ENCODE peak calls at places on chromosomes 7 and 10, in seven cellular contexts. One of them, this sample, is unnamed.
A peak's percentile ranks its signal among the peaks of the same experiment; 100 is the strongest.

GRCh38 chr7:121904120-121904519 is 31.2 kb downstream of the PTPRZ1 start:
- DNase-seq in heart right ventricle: no peak
- DNase-seq in PC-9: no peak
- DNase-seq in aorta: no peak
- DNase-seq in HCT116: no peak
- DNase-seq in cardiac muscle cell: no peak
- DNase-seq in neuronal stem cell: no peak
- DNase-seq in this sample: no peak

GRCh38 chr7:48628950-48629349 is 295.4 kb upstream of the CDC14C start:
- DNase-seq in heart right ventricle: peak; percentile 12
- DNase-seq in PC-9: no peak
- DNase-seq in aorta: no peak
- DNase-seq in HCT116: no peak
- DNase-seq in cardiac muscle cell: peak; percentile 22
- DNase-seq in neuronal stem cell: no peak
- DNase-seq in this sample: no peak

GRCh38 chr7:50312589-50313162 is 8.2 kb downstream of the IKZF1 start:
- DNase-seq in heart right ventricle: no peak
- DNase-seq in PC-9: no peak
- DNase-seq in aorta: no peak
- DNase-seq in HCT116: no peak
- DNase-seq in cardiac muscle cell: no peak
- DNase-seq in neuronal stem cell: no peak
- DNase-seq in this sample: no peak

GRCh38 chr7:70072220-70072619 is 473.9 kb downstream of the AUTS2 start:
- DNase-seq in heart right ventricle: no peak
- DNase-seq in PC-9: no peak
- DNase-seq in aorta: no peak
- DNase-seq in HCT116: no peak
- DNase-seq in cardiac muscle cell: peak; percentile 87
- DNase-seq in neuronal stem cell: no peak
- DNase-seq in this sample: no peak

GRCh38 chr10:1754506-1755177 is 17.3 kb upstream of the ADARB2 start:
- DNase-seq in heart right ventricle: no peak
- DNase-seq in PC-9: no peak
- DNase-seq in aorta: no peak
- DNase-seq in HCT116: no peak
- DNase-seq in cardiac muscle cell: peak; percentile 8
- DNase-seq in neuronal stem cell: peak; percentile 38
- DNase-seq in this sample: no peak

GRCh38 chr7:10684606-10685005 is 289.1 kb upstream of the PHF14 start:
- DNase-seq in heart right ventricle: no peak
- DNase-seq in PC-9: no peak
- DNase-seq in aorta: no peak
- DNase-seq in HCT116: no peak
- DNase-seq in cardiac muscle cell: no peak
- DNase-seq in neuronal stem cell: no peak
- DNase-seq in this sample: no peak

GRCh38 chr10:1657500-1657899 is 79.8 kb downstream of the ADARB2 start:
- DNase-seq in heart right ventricle: no peak
- DNase-seq in PC-9: no peak
- DNase-seq in aorta: no peak
- DNase-seq in HCT116: no peak
- DNase-seq in cardiac muscle cell: no peak
- DNase-seq in neuronal stem cell: no peak
- DNase-seq in this sample: no peak

GRCh38 chr10:69179089-69179742 is 818 bp upstream of the SUPV3L1 start:
- DNase-seq in heart right ventricle: no peak
- DNase-seq in PC-9: no peak
- DNase-seq in aorta: no peak
- DNase-seq in HCT116: no peak
- DNase-seq in cardiac muscle cell: no peak
- DNase-seq in neuronal stem cell: no peak
- DNase-seq in this sample: no peak

GRCh38 chr10:35635576-35635975 is 6.5 kb downstream of the FZD8 start:
- DNase-seq in heart right ventricle: peak; percentile 48
- DNase-seq in PC-9: no peak
- DNase-seq in aorta: no peak
- DNase-seq in HCT116: peak; percentile 57
- DNase-seq in cardiac muscle cell: peak; percentile 81
- DNase-seq in neuronal stem cell: peak; percentile 62
- DNase-seq in this sample: peak; percentile 67

GRCh38 chr7:18788026-18788425 is 292.5 kb downstream of the HDAC9 start:
- DNase-seq in heart right ventricle: no peak
- DNase-seq in PC-9: no peak
- DNase-seq in aorta: no peak
- DNase-seq in HCT116: no peak
- DNase-seq in cardiac muscle cell: no peak
- DNase-seq in neuronal stem cell: no peak
- DNase-seq in this sample: no peak

GRCh38 chr7:151192002-151192539 is 5.0 kb upstream of the ASB10 start:
- DNase-seq in heart right ventricle: no peak
- DNase-seq in PC-9: no peak
- DNase-seq in aorta: no peak
- DNase-seq in HCT116: no peak
- DNase-seq in cardiac muscle cell: no peak
- DNase-seq in neuronal stem cell: no peak
- DNase-seq in this sample: no peak

GRCh38 chr10:122656741-122657140 is 42.9 kb downstream of the C10orf120 start:
- DNase-seq in heart right ventricle: no peak
- DNase-seq in PC-9: no peak
- DNase-seq in aorta: no peak
- DNase-seq in HCT116: no peak
- DNase-seq in cardiac muscle cell: no peak
- DNase-seq in neuronal stem cell: no peak
- DNase-seq in this sample: no peak

GRCh38 chr10:35335133-35335532 is 1.2 kb upstream of the CCNY start:
- DNase-seq in heart right ventricle: no peak
- DNase-seq in PC-9: peak; percentile 62
- DNase-seq in aorta: no peak
- DNase-seq in HCT116: no peak
- DNase-seq in cardiac muscle cell: no peak
- DNase-seq in neuronal stem cell: no peak
- DNase-seq in this sample: no peak

GRCh38 chr10:124522903-124523260 is 61.3 kb downstream of the LHPP start:
- DNase-seq in heart right ventricle: no peak
- DNase-seq in PC-9: no peak
- DNase-seq in aorta: no peak
- DNase-seq in HCT116: no peak
- DNase-seq in cardiac muscle cell: no peak
- DNase-seq in neuronal stem cell: no peak
- DNase-seq in this sample: no peak

GRCh38 chr7:79124331-79124730 is 329.1 kb downstream of the MAGI2 start:
- DNase-seq in heart right ventricle: no peak
- DNase-seq in PC-9: no peak
- DNase-seq in aorta: no peak
- DNase-seq in HCT116: no peak
- DNase-seq in cardiac muscle cell: no peak
- DNase-seq in neuronal stem cell: no peak
- DNase-seq in this sample: no peak

GRCh38 chr7:100208911-100209408 is 10.8 kb upstream of the PVRIG start:
- DNase-seq in heart right ventricle: no peak
- DNase-seq in PC-9: no peak
- DNase-seq in aorta: no peak
- DNase-seq in HCT116: no peak
- DNase-seq in cardiac muscle cell: no peak
- DNase-seq in neuronal stem cell: no peak
- DNase-seq in this sample: no peak

GRCh38 chr7:151711906-151712771 is 164.8 kb downstream of the PRKAG2 start:
- DNase-seq in heart right ventricle: no peak
- DNase-seq in PC-9: no peak
- DNase-seq in aorta: no peak
- DNase-seq in HCT116: no peak
- DNase-seq in cardiac muscle cell: no peak
- DNase-seq in neuronal stem cell: no peak
- DNase-seq in this sample: peak; percentile 92

GRCh38 chr10:94104316-94105060 is 110.8 kb downstream of the PLCE1 start:
- DNase-seq in heart right ventricle: no peak
- DNase-seq in PC-9: no peak
- DNase-seq in aorta: no peak
- DNase-seq in HCT116: no peak
- DNase-seq in cardiac muscle cell: no peak
- DNase-seq in neuronal stem cell: no peak
- DNase-seq in this sample: no peak

GRCh38 chr7:3266240-3266639 is 34.8 kb upstream of the SDK1 start:
- DNase-seq in heart right ventricle: no peak
- DNase-seq in PC-9: no peak
- DNase-seq in aorta: no peak
- DNase-seq in HCT116: no peak
- DNase-seq in cardiac muscle cell: no peak
- DNase-seq in neuronal stem cell: no peak
- DNase-seq in this sample: no peak

GRCh38 chr7:137325927-137326326 is 17.6 kb downstream of the PTN start:
- DNase-seq in heart right ventricle: no peak
- DNase-seq in PC-9: no peak
- DNase-seq in aorta: no peak
- DNase-seq in HCT116: no peak
- DNase-seq in cardiac muscle cell: no peak
- DNase-seq in neuronal stem cell: no peak
- DNase-seq in this sample: no peak

GRCh38 chr10:33484787-33485186 is 150.3 kb upstream of the NRP1 start:
- DNase-seq in heart right ventricle: no peak
- DNase-seq in PC-9: no peak
- DNase-seq in aorta: no peak
- DNase-seq in HCT116: no peak
- DNase-seq in cardiac muscle cell: no peak
- DNase-seq in neuronal stem cell: no peak
- DNase-seq in this sample: no peak

GRCh38 chr7:87784424-87784823 is 91.7 kb downstream of the SLC25A40 start:
- DNase-seq in heart right ventricle: no peak
- DNase-seq in PC-9: no peak
- DNase-seq in aorta: no peak
- DNase-seq in HCT116: no peak
- DNase-seq in cardiac muscle cell: no peak
- DNase-seq in neuronal stem cell: no peak
- DNase-seq in this sample: no peak

GRCh38 chr7:41940760-41941343 is 238.0 kb upstream of the INHBA start:
- DNase-seq in heart right ventricle: peak; percentile 68
- DNase-seq in PC-9: peak; percentile 69
- DNase-seq in aorta: peak; percentile 71
- DNase-seq in HCT116: peak; percentile 32
- DNase-seq in cardiac muscle cell: peak; percentile 84
- DNase-seq in neuronal stem cell: peak; percentile 71
- DNase-seq in this sample: peak; percentile 58

GRCh38 chr7:41943098-41943577 is 240.2 kb upstream of the INHBA start:
- DNase-seq in heart right ventricle: peak; percentile 76
- DNase-seq in PC-9: peak; percentile 54
- DNase-seq in aorta: peak; percentile 85
- DNase-seq in HCT116: peak; percentile 21
- DNase-seq in cardiac muscle cell: peak; percentile 87
- DNase-seq in neuronal stem cell: peak; percentile 75
- DNase-seq in this sample: peak; percentile 84

GRCh38 chr7:41938371-41938770 is 235.5 kb upstream of the INHBA start:
- DNase-seq in heart right ventricle: no peak
- DNase-seq in PC-9: no peak
- DNase-seq in aorta: no peak
- DNase-seq in HCT116: no peak
- DNase-seq in cardiac muscle cell: no peak
- DNase-seq in neuronal stem cell: no peak
- DNase-seq in this sample: no peak

DNA sequence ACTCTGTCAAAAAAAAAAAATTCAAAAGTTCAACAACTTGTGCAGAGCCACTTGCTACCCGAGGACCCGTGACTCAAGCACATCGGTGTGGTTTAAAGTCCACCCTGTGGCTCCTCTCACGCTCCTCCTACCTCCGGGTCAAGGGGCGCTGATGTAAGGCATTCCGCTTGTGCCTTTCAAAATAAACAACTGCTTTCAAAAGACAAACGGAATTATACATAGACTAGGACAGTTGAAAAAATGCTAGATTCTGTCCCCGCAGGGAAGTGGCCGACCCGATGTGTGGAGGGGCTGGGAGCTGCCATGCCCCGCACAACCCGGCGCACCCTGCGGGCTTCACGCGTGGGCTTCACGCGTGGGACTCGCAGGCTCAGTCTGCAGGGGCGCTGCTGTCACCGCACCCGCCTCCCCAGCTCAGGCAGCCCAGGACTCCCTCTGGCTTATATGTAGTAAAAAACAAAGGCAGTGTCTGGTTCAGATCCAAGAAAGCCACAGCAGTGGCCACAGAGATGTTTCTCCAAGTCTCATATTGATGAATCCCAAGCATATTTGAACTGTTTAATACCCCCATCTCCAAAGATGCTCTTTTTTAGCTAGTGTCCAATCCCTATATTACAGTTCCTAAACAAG is 239.7 kb upstream of the INHBA start:
- DNase-seq in heart right ventricle: no peak
- DNase-seq in PC-9: no peak
- DNase-seq in aorta: no peak
- DNase-seq in HCT116: no peak
- DNase-seq in cardiac muscle cell: no peak
- DNase-seq in neuronal stem cell: no peak
- DNase-seq in this sample: peak; percentile 80
- H3K4me3 ChIP-seq in heart right ventricle: no peak overlapping the region
- H3K4me3 ChIP-seq in PC-9: no peak overlapping the region
- H3K4me3 ChIP-seq in aorta: no peak overlapping the region
- H3K4me3 ChIP-seq in HCT116: no peak overlapping the region
- H3K4me3 ChIP-seq in cardiac muscle cell: no peak overlapping the region
- H3K4me3 ChIP-seq in neuronal stem cell: no peak overlapping the region
- H3K4me3 ChIP-seq in this sample: peak overlapping the region; percentile 30

DNA sequence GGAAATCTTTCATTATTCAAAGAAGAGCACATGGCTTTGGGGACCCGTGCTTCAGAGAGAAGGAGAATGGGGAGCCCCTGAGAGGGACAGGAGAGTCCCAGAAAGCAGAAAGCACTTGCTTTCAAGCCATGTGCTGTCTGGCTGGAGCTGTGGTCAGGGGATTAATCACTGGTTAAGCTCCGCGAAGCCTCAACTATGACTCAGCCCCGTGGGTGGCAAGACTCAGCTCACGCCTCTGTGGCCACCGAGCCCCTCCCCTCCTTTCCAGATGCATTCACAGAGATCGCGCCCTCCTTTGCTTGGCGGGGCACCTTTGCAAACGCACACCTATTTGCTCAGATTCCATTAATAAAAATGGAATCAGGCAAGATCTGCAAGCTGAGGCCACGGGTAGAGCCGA is 202.9 kb upstream of the TCERG1L start:
- DNase-seq in heart right ventricle: no peak
- DNase-seq in PC-9: no peak
- DNase-seq in aorta: no peak
- DNase-seq in HCT116: no peak
- DNase-seq in cardiac muscle cell: no peak
- DNase-seq in neuronal stem cell: peak; percentile 12
- DNase-seq in this sample: no peak
- H3K9me3 ChIP-seq in heart right ventricle: peaks cover 13% of the 10 kb centered on the region
- H3K9me3 ChIP-seq in PC-9: no peaks in the 10 kb centered on the region
- H3K9me3 ChIP-seq in aorta: no peaks in the 10 kb centered on the region
- H3K9me3 ChIP-seq in HCT116: no peaks in the 10 kb centered on the region
- H3K9me3 ChIP-seq in cardiac muscle cell: no peaks in the 10 kb centered on the region
- H3K9me3 ChIP-seq in neuronal stem cell: no peaks in the 10 kb centered on the region
- H3K9me3 ChIP-seq in this sample: no peaks in the 10 kb centered on the region

GRCh38 chr7:1111156-1111555 is 23.2 kb downstream of the GPER1 start:
- DNase-seq in heart right ventricle: no peak
- DNase-seq in PC-9: no peak
- DNase-seq in aorta: peak; percentile 26
- DNase-seq in HCT116: no peak
- DNase-seq in cardiac muscle cell: no peak
- DNase-seq in neuronal stem cell: no peak
- DNase-seq in this sample: no peak
- H3K36me3 ChIP-seq in heart right ventricle: no peaks in the 10 kb centered on the region
- H3K36me3 ChIP-seq in PC-9: no peaks in the 10 kb centered on the region
- H3K36me3 ChIP-seq in aorta: no peaks in the 10 kb centered on the region
- H3K36me3 ChIP-seq in HCT116: peaks cover 4% of the 10 kb centered on the region
- H3K36me3 ChIP-seq in cardiac muscle cell: no peaks in the 10 kb centered on the region
- H3K36me3 ChIP-seq in neuronal stem cell: peaks cover 9% of the 10 kb centered on the region
- H3K36me3 ChIP-seq in this sample: no peaks in the 10 kb centered on the region

GRCh38 chr10:132972149-132972985 is 30.0 kb upstream of the CFAP46 start:
- DNase-seq in heart right ventricle: no peak
- DNase-seq in PC-9: no peak
- DNase-seq in aorta: no peak
- DNase-seq in HCT116: no peak
- DNase-seq in cardiac muscle cell: no peak
- DNase-seq in neuronal stem cell: no peak
- DNase-seq in this sample: no peak
- H3K4me3 ChIP-seq in heart right ventricle: no peak overlapping the region
- H3K4me3 ChIP-seq in PC-9: no peak overlapping the region
- H3K4me3 ChIP-seq in aorta: no peak overlapping the region
- H3K4me3 ChIP-seq in HCT116: no peak overlapping the region
- H3K4me3 ChIP-seq in cardiac muscle cell: no peak overlapping the region
- H3K4me3 ChIP-seq in neuronal stem cell: no peak overlapping the region
- H3K4me3 ChIP-seq in this sample: no peak overlapping the region